ENCODE peak calls at places on chromosomes 11 and 22, in nine cellular contexts. N, G, Z, P, H, B, R, L and J are unnamed samples.

GRCh38 chr11:117679464-117679863 is 117.6 kb downstream of the DSCAML1 start:
- DNase-seq in N (no peak), G (no peak), Z (no peak), P (no peak), H (no peak), B (no peak), R (no peak), L (no peak), J (no peak)

GRCh38 chr11:119709638-119710346 is 19.2 kb downstream of the NECTIN1 start:
- DNase-seq in N (peak), G (no peak), Z (no peak), P (no peak), H (peak), B (no peak), R (peak), L (peak), J (peak)

GRCh38 chr11:126405906-126406305 is 50.4 kb downstream of the ST3GAL4 start:
- DNase-seq in N (peak), G (no peak), Z (no peak), P (no peak), H (no peak), B (no peak), R (no peak), L (no peak), J (no peak)

GRCh38 chr11:115184901-115185300 is 319.3 kb downstream of the CADM1 start:
- DNase-seq in N (no peak), G (no peak), Z (no peak), P (no peak), H (no peak), B (no peak), R (no peak), L (no peak), J (no peak)

GRCh38 chr11:65129649-65130441 is 4.5 kb downstream of the SYVN1 start:
- DNase-seq in N (no peak), G (no peak), Z (no peak), P (peak), H (no peak), B (no peak), R (no peak), L (no peak), J (no peak)

GRCh38 chr22:30441088-30441487 is 15.5 kb downstream of the MTFP1 start:
- DNase-seq in N (no peak), G (no peak), Z (no peak), P (no peak), H (no peak), B (no peak), R (no peak), L (no peak), J (no peak)

GRCh38 chr11:64763804-64764611 is 4.2 kb upstream of the PYGM start:
- DNase-seq in N (no peak), G (peak), Z (no peak), P (no peak), H (no peak), B (peak), R (no peak), L (peak), J (peak)

GRCh38 chr11:111707039-111707690 is 59.0 kb downstream of the PPP2R1B start:
- DNase-seq in N (no peak), G (no peak), Z (no peak), P (peak), H (peak), B (no peak), R (no peak), L (no peak), J (no peak)

GRCh38 chr11:3840289-3840869 is 380 bp downstream of the RHOG start:
- DNase-seq in N (no peak), G (peak), Z (no peak), P (peak), H (no peak), B (peak), R (no peak), L (no peak), J (peak)

GRCh38 chr22:24553597-24554315 is 1.2 kb downstream of the GUCD1 start:
- DNase-seq in N (no peak), G (no peak), Z (no peak), P (no peak), H (no peak), B (no peak), R (no peak), L (no peak), J (peak)